ENCODE peak calls at places on chromosomes 7 and 10, in five cellular contexts. V is A549, D is body of pancreas, S is lower leg skin, R is adrenal gland. W is an unnamed sample.

GRCh38 chr7:96887426-96887825 is 117.9 kb upstream of the DLX6 start:
- DNase-seq in V (no peak), S (no peak), D (no peak), R (no peak), W (no peak)

GRCh38 chr7:48154792-48155413 is 16.4 kb upstream of the ABCA13 start:
- DNase-seq in S (no peak), D (peak), R (peak), V (peak), W (peak)

GRCh38 chr10:73998623-73999622 is 1.0 kb downstream of the VCL start:
- DNase-seq in D (peak), V (peak), S (peak), R (peak), W (peak)

GRCh38 chr10:62454696-62455451 is 80.7 kb downstream of the ZNF365 start:
- DNase-seq in D (no peak), S (peak), R (no peak), V (peak), W (peak)

GRCh38 chr7:17640730-17641377 is 299.4 kb downstream of the SNX13 start:
- DNase-seq in R (no peak), S (no peak), D (peak), V (peak), W (no peak)

GRCh38 chr10:69458426-69459100 is 7.3 kb downstream of the TSPAN15 start:
- DNase-seq in S (no peak), D (peak), R (no peak), V (no peak), W (no peak)

GRCh38 chr10:46541017-46541661 is 15.3 kb downstream of the GPRIN2 start:
- DNase-seq in S (no peak), R (peak), V (peak), D (peak), W (no peak)

GRCh38 chr7:148142660-148143248 is 447.8 kb upstream of the C7orf33 start:
- DNase-seq in R (no peak), S (no peak), V (no peak), D (peak), W (no peak)

GRCh38 chr10:107427021-107427420 is 262.5 kb upstream of the SORCS1 start:
- DNase-seq in V (no peak), S (no peak), R (no peak), D (no peak), W (no peak)

GRCh38 chr7:2353650-2354172 is 916 bp upstream of the EIF3B start:
- DNase-seq in S (peak), R (peak), D (peak), V (peak), W (peak)

GRCh38 chr7:28434510-28434909 is 22.2 kb downstream of the CREB5 start:
- DNase-seq in R (no peak), S (no peak), V (no peak), D (no peak), W (no peak)

GRCh38 chr10:57964371-57964770 is 303.3 kb downstream of the IPMK start:
- DNase-seq in S (no peak), D (no peak), R (peak), V (no peak), W (peak)

GRCh38 chr7:363626-364025 is 73.7 kb downstream of the FOXL3 start:
- DNase-seq in V (no peak), R (no peak), S (no peak), D (peak), W (no peak)

GRCh38 chr7:26891400-26892355 is 27.3 kb upstream of the SKAP2 start:
- DNase-seq in S (no peak), D (no peak), V (no peak), R (no peak), W (peak)

GRCh38 chr7:157409753-157410727 is 73.2 kb downstream of the DNAJB6 start:
- DNase-seq in R (no peak), D (no peak), S (no peak), V (no peak), W (no peak)

GRCh38 chr7:44383566-44383965 is 58.2 kb upstream of the CAMK2B start:
- DNase-seq in V (no peak), S (peak), R (no peak), D (no peak), W (peak)

GRCh38 chr10:132206806-132207535 is 20.2 kb downstream of the DPYSL4 start:
- DNase-seq in V (no peak), S (no peak), D (no peak), R (no peak), W (no peak)

GRCh38 chr10:5565671-5566581 is 41.2 kb downstream of the CALML3 start:
- DNase-seq in R (no peak), D (peak), S (no peak), V (no peak), W (no peak)

GRCh38 chr7:6171532-6172330 is 100.7 kb downstream of the CYTH3 start:
- DNase-seq in S (no peak), D (no peak), V (no peak), R (no peak), W (no peak)

GRCh38 chr10:103888113-103888841 is 29.7 kb downstream of the STN1 start:
- DNase-seq in V (peak), R (peak), S (peak), D (peak), W (peak)

GRCh38 chr10:52357986-52358385 is 43.9 kb downstream of the DKK1 start:
- DNase-seq in D (no peak), V (no peak), S (no peak), R (no peak), W (no peak)

GRCh38 chr10:124155781-124156401 is 62.5 kb upstream of the CHST15 start:
- DNase-seq in V (no peak), S (no peak), R (peak), D (peak), W (peak)

GRCh38 chr10:3265081-3265480 is 92.5 kb upstream of the PITRM1 start:
- DNase-seq in V (no peak), D (no peak), R (no peak), S (no peak), W (peak)

GRCh38 chr10:94088926-94089381 is 95.2 kb downstream of the PLCE1 start:
- DNase-seq in V (no peak), D (no peak), S (no peak), R (no peak), W (no peak)

GRCh38 chr10:10508241-10508640 is 509.4 kb upstream of the CELF2 start:
- DNase-seq in V (no peak), S (no peak), D (no peak), R (no peak), W (no peak)

GRCh38 chr7:82443801-82444219 is 233 bp upstream of the CACNA2D1 start:
- DNase-seq in S (peak), R (peak), D (peak), V (peak), W (no peak)

GRCh38 chr10:83142074-83142563 is 997.2 kb upstream of the GHITM start:
- DNase-seq in D (no peak), R (no peak), V (no peak), S (no peak), W (no peak)

GRCh38 chr10:83273035-83273434 is 866.3 kb upstream of the GHITM start:
- DNase-seq in S (no peak), V (no peak), D (no peak), R (no peak), W (no peak)

GRCh38 chr7:138849701-138850100 is 51.7 kb upstream of the ATP6V0A4 start:
- DNase-seq in R (no peak), D (no peak), V (no peak), S (no peak), W (no peak)

GRCh38 chr10:106679314-106679713 is 485.2 kb downstream of the SORCS1 start:
- DNase-seq in D (no peak), S (no peak), R (no peak), V (no peak), W (no peak)

GRCh38 chr7:28036748-28037147 is 143.8 kb downstream of the JAZF1 start:
- DNase-seq in D (no peak), R (no peak), V (no peak), S (no peak), W (no peak)

DNA sequence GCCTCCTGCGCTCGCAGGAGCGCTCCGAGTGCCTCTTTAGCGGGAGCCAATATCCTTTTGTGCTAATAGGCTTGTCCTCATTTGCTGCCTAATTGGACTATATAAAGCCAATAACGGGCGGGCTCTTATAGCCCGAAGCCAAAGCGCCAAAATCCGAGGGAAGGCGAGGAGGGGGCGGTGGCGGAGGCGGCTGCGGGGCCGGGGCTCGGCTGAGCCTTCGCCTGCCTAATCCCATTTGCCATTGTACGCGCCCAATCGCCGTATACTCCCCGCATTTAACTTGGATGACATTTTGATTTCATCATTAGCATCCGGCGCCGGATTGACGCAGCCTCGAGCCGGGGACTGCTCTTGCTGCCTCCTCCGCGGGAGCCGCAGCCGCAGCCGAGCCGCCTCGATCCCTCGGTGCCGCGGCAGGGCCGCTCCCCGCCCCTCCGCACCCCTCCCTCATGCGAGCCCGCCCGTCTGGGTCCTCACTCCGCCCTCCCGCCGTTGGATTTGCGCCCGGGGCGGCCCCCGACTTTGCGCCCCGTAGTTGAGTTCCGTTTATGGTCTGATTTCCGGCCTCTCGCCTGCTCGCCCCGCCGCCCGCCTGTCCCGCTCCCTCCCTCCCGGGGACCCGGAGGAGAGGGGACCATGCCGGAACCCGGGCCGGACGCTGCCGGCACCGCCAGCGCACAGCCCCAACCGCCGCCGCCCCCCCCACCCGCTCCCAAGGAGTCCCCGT is at the start of gene HMX3:
- DNase-seq in S (no peak), V (peak), R (no peak), D (no peak), W (no peak)
- TF ChIP-seq POLR2A in S (no peak), V (no peak), R (no peak), D (no peak), W (no peak)

GRCh38 chr10:102501201-102502028 is 1.1 kb downstream of the ACTR1A start:
- DNase-seq in R (peak), D (no peak), S (no peak), V (no peak), W (no peak)
- TF ChIP-seq POLR2A in R (peak), D (no peak), S (no peak), V (no peak), W (peak)

DNA sequence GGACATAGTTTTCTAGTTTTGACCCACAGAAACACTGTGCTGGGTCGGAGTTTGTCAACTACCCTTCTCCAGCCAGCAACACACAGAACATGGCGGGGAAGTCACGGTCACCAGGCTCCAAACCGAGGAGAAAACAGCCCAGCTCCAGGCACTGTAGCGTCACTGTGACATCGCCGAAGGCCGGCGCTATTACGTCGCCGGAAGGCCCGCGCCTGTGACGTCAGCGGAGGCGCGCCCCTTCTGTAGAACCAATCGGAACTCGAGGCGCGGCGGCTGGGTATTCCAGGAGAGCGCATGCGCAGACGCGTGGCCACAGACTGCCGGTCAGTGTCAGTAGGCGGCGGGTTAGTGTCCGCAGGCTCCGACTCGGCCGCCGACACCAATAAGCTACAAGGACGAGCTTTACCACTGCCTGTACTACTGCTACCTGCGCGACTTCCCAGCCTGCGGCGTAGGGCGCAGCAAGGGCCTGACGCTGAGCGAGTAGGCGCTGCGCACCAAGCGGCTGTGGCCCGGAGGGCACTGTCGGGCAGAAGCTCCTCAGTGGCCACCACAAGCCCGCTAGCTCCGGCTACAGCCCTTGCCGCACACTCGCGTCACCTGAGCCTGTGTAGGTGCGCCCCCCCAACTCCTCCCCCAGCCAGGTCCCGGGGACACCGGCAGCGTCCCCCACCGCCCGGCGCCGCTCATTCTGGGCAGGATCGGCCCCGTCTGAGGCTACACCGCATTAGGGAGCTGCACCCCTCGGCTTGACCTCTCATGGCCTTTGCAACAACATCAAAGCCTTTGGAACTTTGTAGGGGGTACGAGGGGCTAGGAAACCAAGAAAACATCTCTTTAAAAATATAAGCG is 35.1 kb upstream of the SRRM3 start:
- DNase-seq in R (peak), V (peak), D (peak), S (peak), W (peak)
- TF ChIP-seq POLR2A in R (peak), V (peak), D (peak), S (no peak), W (peak)

DNA sequence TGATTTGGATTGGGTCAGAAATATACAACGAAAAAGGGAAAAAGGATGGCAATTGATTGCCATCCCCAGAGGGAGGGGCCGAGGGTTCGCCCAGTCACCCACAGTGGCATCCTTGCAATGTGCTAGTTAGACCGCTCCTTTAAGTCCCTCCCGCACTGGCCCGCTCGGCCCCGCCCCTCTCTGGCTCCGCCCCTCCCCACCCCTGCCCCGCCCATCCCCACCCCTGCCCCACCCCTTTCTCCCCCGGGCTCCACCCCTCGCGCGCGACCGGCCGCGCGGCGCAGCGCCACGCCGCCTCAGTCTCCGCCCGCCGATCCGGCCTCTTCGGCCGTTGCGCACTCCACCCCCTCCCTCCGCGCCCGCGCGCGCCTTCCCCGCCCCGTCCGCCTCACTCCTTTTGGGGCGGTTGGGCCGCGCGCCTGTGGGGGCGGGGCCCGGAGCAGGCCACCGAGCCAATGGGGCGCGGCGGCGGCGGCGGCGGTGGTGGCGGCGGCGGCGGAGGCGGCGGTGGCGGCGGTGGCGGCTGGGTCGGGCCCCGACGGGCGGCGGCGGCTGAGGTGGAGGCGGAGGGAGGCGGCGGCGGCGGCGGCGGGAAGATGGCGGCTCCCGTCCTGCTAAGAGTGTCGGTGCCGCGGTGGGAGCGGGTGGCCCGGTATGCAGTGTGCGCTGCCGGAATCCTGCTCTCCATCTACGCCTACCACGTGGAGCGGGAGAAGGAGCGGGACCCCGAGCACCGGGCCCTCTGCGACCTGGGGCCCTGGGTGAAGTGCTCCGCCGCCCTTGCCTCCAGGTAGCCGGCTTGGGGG is at the start of gene VKORC1L1:
- DNase-seq in R (peak), S (peak), V (peak), D (peak), W (peak)
- TF ChIP-seq POLR2A in R (peak), S (no peak), V (peak), D (peak), W (peak)

W was measured in H54.